ENCODE peak calls at places on chromosomes 3 and 15, in four cellular contexts. I, L, H and V are unnamed samples.

GRCh38 chr3:141123677-141124410 is 72.7 kb downstream of the SPSB4 start:
- DNase-seq in H (no peak), I (no peak), L (no peak), V (no peak)

GRCh38 chr15:57035664-57036063 is 117.2 kb downstream of the TCF12 start:
- DNase-seq in H (no peak), I (no peak), L (no peak), V (no peak)

GRCh38 chr3:113214227-113214626 is 2.9 kb downstream of the BOC start:
- DNase-seq in L (no peak), I (no peak), H (no peak), V (no peak)

GRCh38 chr3:195715583-195716266 is 5.1 kb upstream of the MUC20 start:
- DNase-seq in I (peak; percentile 9), H (no peak), L (no peak), V (peak; percentile 74)

GRCh38 chr15:72117448-72117697 is 577 bp downstream of the MYO9A start:
- DNase-seq in L (peak; percentile 84), I (peak; percentile 95), H (peak; percentile 82), V (peak; percentile 88)

GRCh38 chr3:105323274-105323599 is 43.5 kb upstream of the ALCAM start:
- DNase-seq in H (no peak), L (no peak), I (no peak), V (no peak)

GRCh38 chr3:123678108-123678511 is 93.3 kb upstream of the HACD2 start:
- DNase-seq in H (no peak), I (peak; percentile 85), L (no peak), V (peak; percentile 79)

GRCh38 chr15:29925227-29926082 is 103.2 kb upstream of the TJP1 start:
- DNase-seq in H (peak; percentile 81), L (peak; percentile 81), I (peak; percentile 80), V (peak; percentile 60)

GRCh38 chr15:75995611-75996010 is 16.6 kb downstream of the NRG4 start:
- DNase-seq in L (no peak), I (no peak), H (no peak), V (no peak)

GRCh38 chr3:87250009-87250408 is 22.9 kb downstream of the CHMP2B start:
- DNase-seq in H (no peak), L (no peak), I (no peak), V (no peak)
- H3K36me3 ChIP-seq in H (no peaks in the 10 kb centered on the region), L (no peaks in the 10 kb centered on the region), I (peaks cover 60% of the 10 kb centered on the region), V (peaks cover 9% of the 10 kb centered on the region)

GRCh38 chr3:65960087-65960486 is 78.6 kb downstream of the MAGI1 start:
- DNase-seq in I (no peak), L (no peak), H (no peak), V (no peak)

GRCh38 chr3:65961733-65962132 is 77.0 kb downstream of the MAGI1 start:
- DNase-seq in I (no peak), L (no peak), H (no peak), V (no peak)

GRCh38 chr3:65955792-65956477 is 82.8 kb downstream of the MAGI1 start:
- DNase-seq in L (no peak), H (no peak), I (peak; percentile 84), V (peak; percentile 26)

GRCh38 chr3:65961128-65961527 is 77.6 kb downstream of the MAGI1 start:
- DNase-seq in H (no peak), I (no peak), L (no peak), V (no peak)

DNA sequence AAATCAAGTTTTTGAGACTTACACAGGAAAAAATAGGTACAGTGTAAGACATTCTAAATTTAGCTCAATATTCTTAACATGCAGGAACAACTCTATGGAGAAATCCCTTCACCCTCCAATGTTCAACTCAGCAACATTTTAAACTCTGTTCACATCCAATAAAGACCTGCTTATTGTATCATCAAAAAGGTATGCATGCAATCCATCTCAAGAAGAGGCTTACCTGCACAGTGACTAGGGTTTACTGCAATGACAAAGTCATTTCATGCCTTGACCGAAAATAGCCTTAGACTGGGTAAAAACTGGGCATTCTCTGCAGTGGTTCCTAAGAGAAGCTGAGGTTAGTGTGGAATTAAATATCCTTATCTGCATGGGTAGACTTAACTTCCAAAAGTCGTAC is 80.5 kb downstream of the MAGI1 start:
- DNase-seq in I (no peak), L (no peak), H (no peak), V (no peak)
- H3K36me3 ChIP-seq in I (no peaks in the 10 kb centered on the region), L (no peaks in the 10 kb centered on the region), H (no peaks in the 10 kb centered on the region), V (no peaks in the 10 kb centered on the region)

GRCh38 chr3:11310258-11310657 is 38.1 kb downstream of the ATG7 start:
- DNase-seq in L (no peak), I (no peak), H (no peak), V (no peak)
- H3K36me3 ChIP-seq in L (peaks cover 12% of the 10 kb centered on the region), I (peaks cover 58% of the 10 kb centered on the region), H (no peaks in the 10 kb centered on the region), V (peaks cover 14% of the 10 kb centered on the region)

GRCh38 chr15:53713218-53713617 is 46.2 kb downstream of the WDR72 start:
- DNase-seq in I (no peak), L (no peak), H (no peak), V (no peak)
- H3K36me3 ChIP-seq in I (no peaks in the 10 kb centered on the region), L (no peaks in the 10 kb centered on the region), H (no peaks in the 10 kb centered on the region), V (no peaks in the 10 kb centered on the region)

GRCh38 chr3:183802989-183803388 is 22.4 kb downstream of the MAP6D1 start:
- DNase-seq in H (no peak), I (no peak), L (no peak), V (no peak)

GRCh38 chr3:183794452-183794851 is 30.9 kb downstream of the MAP6D1 start:
- DNase-seq in I (no peak), H (no peak), L (no peak), V (no peak)

GRCh38 chr3:183800221-183800863 is 25.0 kb downstream of the MAP6D1 start:
- DNase-seq in H (no peak), L (no peak), I (no peak), V (no peak)

GRCh38 chr3:183799471-183799870 is 25.9 kb downstream of the MAP6D1 start:
- DNase-seq in I (no peak), L (no peak), H (no peak), V (no peak)
- H3K36me3 ChIP-seq in I (peaks cover 64% of the 10 kb centered on the region), L (peaks cover 6% of the 10 kb centered on the region), H (no peaks in the 10 kb centered on the region), V (peaks cover 79% of the 10 kb centered on the region)

DNA sequence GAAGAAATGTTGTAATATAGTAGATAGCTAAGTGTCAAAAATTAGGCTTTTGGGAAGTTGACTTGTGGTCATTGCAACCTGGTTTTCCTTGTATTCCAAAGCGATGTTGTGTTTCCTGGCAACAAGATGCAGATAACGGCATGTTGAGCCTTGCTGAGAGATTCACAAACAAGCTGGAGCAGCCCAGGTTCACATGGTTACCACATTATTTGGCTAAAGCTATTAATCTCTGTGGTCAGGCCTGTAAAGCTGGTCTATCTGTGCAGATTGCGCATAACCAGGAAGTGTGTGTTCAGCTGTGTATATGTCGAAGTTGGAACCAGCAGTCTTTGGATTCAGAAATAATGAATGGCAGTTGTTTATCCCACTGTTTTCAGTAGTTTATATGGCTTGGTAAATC is 6.6 kb downstream of the TIPARP start:
- DNase-seq in I (peak; percentile 83), L (no peak), H (peak; percentile 59), V (peak; percentile 47)
- H3K36me3 ChIP-seq in I (peaks cover 67% of the 10 kb centered on the region), L (no peaks in the 10 kb centered on the region), H (no peaks in the 10 kb centered on the region), V (peaks cover 74% of the 10 kb centered on the region)

GRCh38 chr3:19799887-19800286 is 134.1 kb downstream of the EFHB start:
- DNase-seq in H (no peak), I (no peak), L (no peak), V (no peak)
- H3K36me3 ChIP-seq in H (no peaks in the 10 kb centered on the region), I (no peaks in the 10 kb centered on the region), L (no peaks in the 10 kb centered on the region), V (no peaks in the 10 kb centered on the region)

DNA sequence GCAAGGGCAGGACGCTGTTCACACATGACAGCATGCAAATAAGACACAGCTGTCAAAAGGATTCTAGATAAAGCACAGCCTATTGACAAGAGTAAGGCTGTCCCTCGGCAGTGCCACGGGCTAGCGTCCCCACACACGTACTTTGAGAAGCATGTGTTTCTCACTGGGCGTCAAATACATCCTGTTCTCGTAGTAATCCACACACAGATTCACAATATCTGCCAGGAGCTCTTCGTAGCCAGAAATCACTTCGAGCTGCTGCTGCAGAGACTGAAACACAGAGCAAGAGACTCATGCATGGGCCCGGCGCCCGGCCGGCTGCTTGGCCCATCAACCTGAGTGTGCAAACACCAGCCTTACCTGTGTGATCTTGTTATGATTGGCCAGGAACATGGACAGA is 41.1 kb downstream of the CYFIP1 start:
- DNase-seq in H (no peak), I (no peak), L (no peak), V (no peak)
- H3K36me3 ChIP-seq in H (peaks cover 2% of the 10 kb centered on the region), I (peaks cover 13% of the 10 kb centered on the region), L (peaks cover 7% of the 10 kb centered on the region), V (peaks cover 15% of the 10 kb centered on the region)